ENCODE peak calls at places on chromosomes 12 and 14, in six cellular contexts. P is effector memory CD4-positive, alpha-beta T cell; G is MM.1S; A is NT2/D1; F is fibroblast of lung; Y is keratinocyte. Z is an unnamed sample.

GRCh38 chr12:121652767-121653497 is 16.5 kb downstream of the MORN3 start:
- DNase-seq in A (no peak), P (no peak), G (no peak), Y (no peak), F (no peak), Z (no peak)

GRCh38 chr12:84148335-84148734 is 764.3 kb downstream of the SLC6A15 start:
- DNase-seq in P (no peak), Y (no peak), F (no peak), G (no peak), A (no peak), Z (no peak)

GRCh38 chr14:91300957-91301356 is 56.5 kb upstream of the GPR68 start:
- DNase-seq in A (no peak), F (peak; percentile 45), G (no peak), P (no peak), Y (no peak), Z (no peak)

GRCh38 chr14:65019944-65020566 is 33.4 kb downstream of the FNTB start:
- DNase-seq in Y (no peak), A (no peak), P (no peak), G (peak; percentile 21), F (peak; percentile 83), Z (no peak)

GRCh38 chr12:75705749-75706719 is 194.6 kb upstream of the KRR1 start:
- DNase-seq in A (no peak), G (no peak), P (no peak), F (peak; percentile 100), Y (no peak), Z (no peak)

GRCh38 chr14:73719791-73720190 is 5.6 kb upstream of the PNMA1 start:
- DNase-seq in P (no peak), Y (no peak), F (no peak), A (no peak), G (no peak), Z (no peak)

GRCh38 chr12:48917857-48918537 is 7.3 kb downstream of the FKBP11 start:
- DNase-seq in F (no peak), Y (no peak), P (no peak), G (peak; percentile 38), A (no peak), Z (no peak)

GRCh38 chr12:111819191-111820158 is 22.6 kb upstream of the MAPKAPK5 start:
- DNase-seq in P (no peak), A (no peak), Y (no peak), F (peak; percentile 7), G (no peak), Z (no peak)

GRCh38 chr14:104158827-104159798 is 20.7 kb downstream of the KIF26A start:
- DNase-seq in G (no peak), Y (no peak), P (no peak), F (no peak), A (no peak), Z (no peak)

GRCh38 chr12:120091371-120092090 is 25.0 kb downstream of the RAB35 start:
- DNase-seq in A (no peak), Y (no peak), P (no peak), G (no peak), F (no peak), Z (no peak)

GRCh38 chr12:127108360-127109215 is 1158.4 kb upstream of the TMEM132C start:
- DNase-seq in Y (no peak), F (peak; percentile 48), G (peak; percentile 14), P (peak; percentile 5), A (peak; percentile 42), Z (no peak)

GRCh38 chr14:21268612-21269251 is 510 bp downstream of the HNRNPC start:
- DNase-seq in Y (no peak), A (peak; percentile 42), G (peak; percentile 26), P (no peak), F (peak; percentile 63), Z (no peak)

GRCh38 chr14:53044486-53044885 is 93.6 kb upstream of the FERMT2 start:
- DNase-seq in Y (no peak), P (no peak), A (no peak), G (no peak), F (peak; percentile 86), Z (no peak)

GRCh38 chr12:87931764-87932163 is 97.4 kb downstream of the C12orf50 start:
- DNase-seq in G (no peak), P (no peak), Y (no peak), A (no peak), F (peak; percentile 53), Z (no peak)

GRCh38 chr12:2297658-2298057 is 244.9 kb downstream of the CACNA1C start:
- DNase-seq in A (no peak), F (no peak), P (no peak), Y (no peak), G (peak; percentile 59), Z (no peak)

GRCh38 chr14:105492966-105493871 is 2.2 kb downstream of the TEDC1 start:
- DNase-seq in A (no peak), Y (no peak), F (no peak), P (no peak), G (no peak), Z (peak; percentile 67)

GRCh38 chr12:71955946-71956345 is 17.3 kb downstream of the TPH2 start:
- DNase-seq in P (no peak), G (no peak), F (peak; percentile 68), A (no peak), Y (no peak), Z (no peak)

GRCh38 chr12:133058203-133059125 is 21.2 kb downstream of the ZNF84 start:
- DNase-seq in A (no peak), Y (no peak), P (no peak), G (no peak), F (no peak), Z (no peak)

GRCh38 chr12:69719336-69720316 is 19.0 kb upstream of the RAB3IP start:
- DNase-seq in Y (no peak), G (no peak), P (no peak), A (no peak), F (no peak), Z (no peak)

GRCh38 chr12:82625523-82625922 is 61.2 kb upstream of the TMTC2 start:
- DNase-seq in P (no peak), A (no peak), F (no peak), Y (no peak), G (no peak), Z (no peak)

GRCh38 chr14:99551034-99551922 is 52.7 kb downstream of the CCDC85C start:
- DNase-seq in Y (no peak), G (no peak), A (no peak), P (no peak), F (no peak), Z (no peak)

GRCh38 chr14:99552021-99552553 is 51.9 kb downstream of the CCDC85C start:
- DNase-seq in A (no peak), G (no peak), F (no peak), Y (no peak), P (no peak), Z (no peak)

GRCh38 chr14:99548871-99549270 is 55.1 kb downstream of the CCDC85C start:
- DNase-seq in P (no peak), G (no peak), A (no peak), F (no peak), Y (no peak), Z (no peak)

GRCh38 chr14:99549684-99550083 is 54.3 kb downstream of the CCDC85C start:
- DNase-seq in A (no peak), P (no peak), F (no peak), Y (no peak), G (no peak), Z (no peak)

DNA sequence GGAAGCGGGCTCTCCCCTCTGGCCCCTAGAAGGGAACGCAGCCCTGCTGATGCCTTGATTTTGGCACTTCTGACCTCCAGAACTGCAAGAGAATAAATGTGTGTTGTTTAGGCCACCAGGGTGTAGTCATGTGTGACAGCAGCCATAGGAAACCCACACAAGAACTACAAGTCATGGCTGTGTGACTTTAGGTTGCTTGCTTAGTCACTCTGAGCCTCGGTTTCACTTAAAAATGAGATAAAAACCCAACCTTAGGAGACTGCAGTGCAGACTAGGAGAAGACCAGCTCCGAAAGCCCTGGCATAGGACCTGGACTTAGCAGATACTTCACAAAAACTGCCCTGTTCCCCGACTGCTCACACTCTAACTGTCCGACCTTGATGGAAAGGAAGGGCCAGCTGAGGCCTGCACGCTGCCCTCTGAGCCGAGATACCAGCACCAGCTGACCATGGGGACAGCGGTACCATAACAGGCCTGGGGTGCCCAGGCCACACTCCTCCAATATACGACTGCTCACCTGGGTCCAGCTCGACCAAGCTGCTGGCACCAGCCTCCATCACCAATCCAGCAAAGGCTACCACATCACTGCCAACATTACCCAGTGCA is 53.5 kb downstream of the CCDC85C start:
- DNase-seq in G (no peak), F (no peak), P (no peak), Y (no peak), A (no peak), Z (no peak)
- H3K4me1 ChIP-seq in G (no peaks in the 10 kb centered on the region), F (no peaks in the 10 kb centered on the region), P (no peaks in the 10 kb centered on the region), Y (no peaks in the 10 kb centered on the region), A (peaks cover 16% of the 10 kb centered on the region), Z (no peaks in the 10 kb centered on the region)

GRCh38 chr12:116066381-116067230 is 210.9 kb downstream of the MED13L start:
- DNase-seq in F (peak; percentile 37), P (peak; percentile 3), A (peak; percentile 36), Y (peak; percentile 15), G (peak; percentile 36), Z (no peak)

GRCh38 chr12:116069943-116070342 is 207.6 kb downstream of the MED13L start:
- DNase-seq in Y (no peak), F (no peak), A (no peak), G (no peak), P (no peak), Z (no peak)

GRCh38 chr12:116068853-116069252 is 208.6 kb downstream of the MED13L start:
- DNase-seq in A (no peak), F (no peak), G (no peak), P (no peak), Y (no peak), Z (no peak)

GRCh38 chr12:116067892-116068291 is 209.6 kb downstream of the MED13L start:
- DNase-seq in F (no peak), A (no peak), P (no peak), Y (no peak), G (no peak), Z (no peak)

GRCh38 chr12:116068371-116068770 is 209.1 kb downstream of the MED13L start:
- DNase-seq in F (no peak), P (no peak), Y (no peak), A (no peak), G (no peak), Z (no peak)
- H3K4me1 ChIP-seq in F (peaks cover 3% of the 10 kb centered on the region), P (no peaks in the 10 kb centered on the region), Y (no peaks in the 10 kb centered on the region), A (no peaks in the 10 kb centered on the region), G (no peaks in the 10 kb centered on the region), Z (no peaks in the 10 kb centered on the region)

GRCh38 chr14:96511667-96512066 is 9.5 kb downstream of the PAPOLA start:
- DNase-seq in A (no peak), P (no peak), F (no peak), Y (no peak), G (no peak), Z (no peak)
- H3K4me1 ChIP-seq in A (peaks cover 3% of the 10 kb centered on the region), P (peaks cover 45% of the 10 kb centered on the region), F (no peaks in the 10 kb centered on the region), Y (peaks cover 6% of the 10 kb centered on the region), G (peaks cover 3% of the 10 kb centered on the region), Z (peaks cover 34% of the 10 kb centered on the region)

DNA sequence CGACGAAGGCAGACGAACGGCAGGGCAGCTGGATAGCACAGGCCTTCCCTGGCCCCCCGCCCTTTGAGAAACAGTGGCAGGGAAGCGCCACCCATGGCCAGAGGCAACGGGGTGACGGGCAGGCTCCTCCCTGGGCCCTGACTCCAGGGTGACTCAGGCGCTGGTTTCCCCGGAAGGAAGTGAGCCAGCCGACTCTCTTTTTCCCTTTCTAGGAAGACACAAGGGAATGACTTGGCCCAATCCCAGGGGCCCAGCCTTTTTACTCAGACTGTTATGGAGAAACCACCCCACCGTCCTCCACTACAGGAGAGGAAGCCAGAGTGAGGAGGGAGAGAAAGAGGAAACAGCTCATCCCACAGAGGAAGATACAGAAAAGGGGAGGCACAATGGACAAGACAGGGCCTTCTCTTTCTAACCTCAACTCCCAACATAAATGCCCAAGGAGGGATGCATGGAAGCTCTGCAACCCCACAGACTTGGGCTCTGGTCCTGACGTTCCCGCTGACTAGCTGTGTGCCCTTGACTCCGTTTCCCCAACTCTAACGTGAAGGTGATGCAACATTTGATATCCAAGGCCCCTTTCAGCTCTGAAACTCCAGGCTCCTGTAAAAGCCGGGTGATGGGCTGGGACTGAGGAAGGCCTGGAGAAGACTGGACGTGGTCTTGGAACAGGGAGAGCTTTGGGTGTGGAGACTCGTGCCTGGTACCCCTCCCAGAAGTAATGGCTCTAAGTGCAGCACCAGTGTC is 27.9 kb downstream of the ACTN1 start:
- DNase-seq in P (no peak), G (no peak), Y (peak; percentile 93), F (peak; percentile 96), A (no peak), Z (peak; percentile 75)
- H3K4me1 ChIP-seq in P (no peaks in the 10 kb centered on the region), G (peaks cover 3% of the 10 kb centered on the region), Y (peaks cover 98% of the 10 kb centered on the region), F (peaks cover 62% of the 10 kb centered on the region), A (peaks cover 24% of the 10 kb centered on the region), Z (peaks cover 70% of the 10 kb centered on the region)